ENCODE peak calls at places on chromosome 1, in nine cellular contexts. E, I, Y, C, N, H, O, G and X are unnamed samples.

GRCh38 chr1:229203030-229203751 is 67.7 kb upstream of the RAB4A start:
- DNase-seq in G (no peak), H (peak; percentile 34), C (no peak), N (peak; percentile 54), E (peak; percentile 35), I (no peak), Y (peak; percentile 95), O (peak; percentile 25), X (no peak)

GRCh38 chr1:51855624-51856023 is 22.9 kb downstream of the NRDC start:
- DNase-seq in G (no peak), I (no peak), Y (no peak), O (no peak), C (no peak), E (no peak), N (no peak), H (no peak), X (no peak)

GRCh38 chr1:198563578-198563977 is 23.1 kb upstream of the ATP6V1G3 start:
- DNase-seq in E (no peak), G (no peak), N (peak; percentile 35), O (no peak), Y (no peak), C (no peak), I (no peak), H (no peak), X (no peak)

GRCh38 chr1:115134850-115135484 is 45.7 kb upstream of the TSPAN2 start:
- DNase-seq in I (no peak), N (peak; percentile 90), O (no peak), G (no peak), Y (no peak), E (no peak), C (no peak), H (no peak), X (no peak)

GRCh38 chr1:221031890-221032222 is 152.6 kb downstream of the HLX start:
- DNase-seq in O (no peak), E (no peak), C (no peak), N (no peak), G (no peak), I (no peak), H (no peak), Y (no peak), X (no peak)

GRCh38 chr1:156752843-156753486 is 1.5 kb upstream of the HDGF start:
- DNase-seq in Y (peak; percentile 9), I (no peak), H (no peak), C (no peak), O (no peak), E (no peak), G (no peak), N (peak; percentile 61), X (no peak)

GRCh38 chr1:87355894-87356293 is 27.2 kb downstream of the LMO4 start:
- DNase-seq in I (no peak), C (no peak), H (no peak), E (no peak), O (no peak), G (no peak), N (no peak), Y (no peak), X (no peak)

GRCh38 chr1:30852026-30852425 is 56.5 kb downstream of the SDC3 start:
- DNase-seq in C (no peak), N (no peak), E (no peak), Y (no peak), G (no peak), I (no peak), H (no peak), O (no peak), X (no peak)

GRCh38 chr1:3049164-3049563 is 19.8 kb upstream of the PRDM16 start:
- DNase-seq in I (no peak), O (no peak), N (no peak), Y (peak; percentile 27), H (no peak), E (no peak), G (no peak), C (no peak), X (no peak)

GRCh38 chr1:54360165-54361005 is 45.8 kb downstream of the SSBP3 start:
- DNase-seq in O (no peak), G (no peak), C (no peak), E (no peak), N (no peak), Y (no peak), H (no peak), I (no peak), X (no peak)

GRCh38 chr1:246280551-246280950 is 226.5 kb downstream of the SMYD3 start:
- DNase-seq in I (peak; percentile 31), E (no peak), N (no peak), H (peak; percentile 15), Y (no peak), G (no peak), O (no peak), C (no peak), X (no peak)

GRCh38 chr1:229582011-229582694 is 23.6 kb upstream of the ABCB10 start:
- DNase-seq in H (no peak), I (no peak), O (no peak), Y (no peak), C (no peak), N (no peak), G (no peak), E (no peak), X (no peak)

GRCh38 chr1:24117722-24118409 is 5.9 kb upstream of the MYOM3 start:
- DNase-seq in N (peak; percentile 59), C (no peak), Y (no peak), I (no peak), O (no peak), E (no peak), G (no peak), H (no peak), X (no peak)

GRCh38 chr1:115906627-115907026 is 65.7 kb upstream of the NHLH2 start:
- DNase-seq in H (no peak), G (no peak), N (peak; percentile 48), Y (no peak), I (peak; percentile 23), E (no peak), O (no peak), C (no peak), X (no peak)